ENCODE peak calls at places on chromosomes 16 and 17, in seven cellular contexts. K is K562, H is transverse colon, L is heart right ventricle, C is lower lobe of right lung, G is PC-9, P is kidney epithelial cell. I is an unnamed sample. For H3K27me3, the result is how much of the 10 kb centered on the place peaks cover.

GRCh38 chr16:12612598-12613101 is 191.0 kb downstream of the CPPED1 start:
- DNase-seq in K (peak), H (peak), L (no peak), C (no peak), G (peak), P (peak), I (no peak)

GRCh38 chr17:63698886-63699637 is 863 bp downstream of the LIMD2 start:
- DNase-seq in K (no peak), H (peak), L (peak), C (peak), G (no peak), P (no peak), I (no peak)

GRCh38 chr17:60665602-60666001 is 12.0 kb upstream of the BCAS3 start:
- DNase-seq in K (no peak), H (no peak), L (no peak), C (no peak), G (no peak), P (no peak), I (no peak)

GRCh38 chr17:2595200-2595599 is 1.7 kb downstream of the PAFAH1B1 start:
- DNase-seq in K (no peak), H (no peak), L (no peak), C (no peak), G (no peak), P (no peak), I (no peak)

GRCh38 chr16:50651835-50652438 is 29.2 kb downstream of the SNX20 start:
- DNase-seq in K (peak), H (no peak), L (no peak), C (no peak), G (no peak), P (no peak), I (no peak)

GRCh38 chr16:12287796-12288536 is 311.4 kb downstream of the SNX29 start:
- DNase-seq in K (no peak), H (no peak), L (no peak), C (no peak), G (no peak), P (no peak), I (no peak)

GRCh38 chr16:82043680-82044584 is 8.9 kb downstream of the HSD17B2 start:
- DNase-seq in K (no peak), H (no peak), L (no peak), C (no peak), G (no peak), P (peak), I (no peak)

GRCh38 chr17:16442141-16442540 is 26.8 kb downstream of the TRPV2 start:
- DNase-seq in K (no peak), H (no peak), L (no peak), C (no peak), G (no peak), P (no peak), I (no peak)

GRCh38 chr16:88685156-88686061 is 898 bp downstream of the SNAI3 start:
- DNase-seq in K (peak), H (peak), L (no peak), C (peak), G (peak), P (no peak), I (peak)

GRCh38 chr16:65657051-65657450 is 535.2 kb upstream of the CDH11 start:
- DNase-seq in K (no peak), H (no peak), L (no peak), C (no peak), G (no peak), P (no peak), I (no peak)

GRCh38 chr17:14672830-14673229 is 371.9 kb downstream of the HS3ST3B1 start:
- DNase-seq in K (no peak), H (no peak), L (no peak), C (no peak), G (no peak), P (no peak), I (peak)

GRCh38 chr17:76427457-76428231 is 25.3 kb downstream of the UBE2O start:
- DNase-seq in K (no peak), H (peak), L (peak), C (no peak), G (no peak), P (no peak), I (no peak)

GRCh38 chr17:81821603-81822311 is 11.3 kb downstream of the MCRIP1 start:
- DNase-seq in K (peak), H (peak), L (peak), C (peak), G (no peak), P (no peak), I (peak)

GRCh38 chr17:8532021-8532420 is 96.3 kb downstream of the NDEL1 start:
- DNase-seq in K (peak), H (no peak), L (no peak), C (no peak), G (no peak), P (no peak), I (no peak)

GRCh38 chr16:19014456-19014855 is 30.7 kb downstream of the TMC7 start:
- DNase-seq in K (no peak), H (peak), L (no peak), C (peak), G (no peak), P (no peak), I (peak)

GRCh38 chr17:179066-179432 is 2.4 kb downstream of the DOC2B start:
- DNase-seq in K (no peak), H (no peak), L (no peak), C (no peak), G (no peak), P (no peak), I (peak)

GRCh38 chr17:29140051-29140582 is 40.1 kb downstream of the MYO18A start:
- DNase-seq in K (peak), H (peak), L (peak), C (peak), G (no peak), P (no peak), I (peak)

GRCh38 chr17:48071654-48072053 is 23.5 kb downstream of the NFE2L1 start:
- DNase-seq in K (no peak), H (no peak), L (no peak), C (no peak), G (no peak), P (no peak), I (no peak)

GRCh38 chr17:37608369-37609169 is 649 bp downstream of the SYNRG start:
- DNase-seq in K (peak), H (no peak), L (no peak), C (no peak), G (no peak), P (no peak), I (peak)

GRCh38 chr17:40032322-40033320 is 17.4 kb downstream of the CSF3 start:
- DNase-seq in K (no peak), H (peak), L (peak), C (no peak), G (no peak), P (no peak), I (no peak)

GRCh38 chr17:81097943-81098308 is 63.0 kb downstream of the BAIAP2 start:
- DNase-seq in K (peak), H (peak), L (no peak), C (peak), G (peak), P (no peak), I (no peak)

GRCh38 chr17:596763-597644 is 117.6 kb downstream of the VPS53 start:
- DNase-seq in K (peak), H (no peak), L (no peak), C (no peak), G (no peak), P (peak), I (no peak)

GRCh38 chr17:61486135-61487120 is 34.2 kb downstream of the TBX4 start:
- DNase-seq in K (no peak), H (no peak), L (no peak), C (no peak), G (no peak), P (no peak), I (peak)

GRCh38 chr17:37170881-37171460 is 204.8 kb upstream of the C17orf78 start:
- DNase-seq in K (no peak), H (no peak), L (no peak), C (no peak), G (no peak), P (no peak), I (no peak)

GRCh38 chr16:47018223-47018891 is 44.9 kb upstream of the DNAJA2 start:
- DNase-seq in K (peak), H (peak), L (no peak), C (no peak), G (peak), P (peak), I (peak)

GRCh38 chr17:67168485-67168884 is 76.5 kb downstream of the HELZ start:
- DNase-seq in K (no peak), H (no peak), L (no peak), C (no peak), G (no peak), P (no peak), I (no peak)

GRCh38 chr17:79988163-79988971 is 47.3 kb downstream of the TBC1D16 start:
- DNase-seq in K (no peak), H (peak), L (no peak), C (peak), G (no peak), P (peak), I (no peak)

GRCh38 chr16:67269766-67270165 is 9.6 kb upstream of the PLEKHG4 start:
- DNase-seq in K (peak), H (no peak), L (no peak), C (no peak), G (no peak), P (no peak), I (no peak)

GRCh38 chr17:74480290-74480689 is 13.9 kb downstream of the CD300A start:
- DNase-seq in K (no peak), H (no peak), L (no peak), C (peak), G (no peak), P (no peak), I (no peak)

GRCh38 chr17:74481621-74482020 is 15.2 kb downstream of the CD300A start:
- DNase-seq in K (no peak), H (no peak), L (no peak), C (peak), G (no peak), P (no peak), I (no peak)

GRCh38 chr17:74485841-74486240 is 19.4 kb downstream of the CD300A start:
- DNase-seq in K (no peak), H (no peak), L (no peak), C (no peak), G (no peak), P (no peak), I (no peak)

GRCh38 chr17:74484066-74484465 is 17.6 kb downstream of the CD300A start:
- DNase-seq in K (no peak), H (no peak), L (no peak), C (no peak), G (no peak), P (no peak), I (no peak)

GRCh38 chr17:74485012-74485743 is 18.7 kb downstream of the CD300A start:
- DNase-seq in K (no peak), H (no peak), L (no peak), C (no peak), G (no peak), P (no peak), I (no peak)
- TF ChIP-seq CTCF in K (no peak), H (no peak), L (no peak), C (no peak), G (no peak), P (no peak), I (no peak)

DNA sequence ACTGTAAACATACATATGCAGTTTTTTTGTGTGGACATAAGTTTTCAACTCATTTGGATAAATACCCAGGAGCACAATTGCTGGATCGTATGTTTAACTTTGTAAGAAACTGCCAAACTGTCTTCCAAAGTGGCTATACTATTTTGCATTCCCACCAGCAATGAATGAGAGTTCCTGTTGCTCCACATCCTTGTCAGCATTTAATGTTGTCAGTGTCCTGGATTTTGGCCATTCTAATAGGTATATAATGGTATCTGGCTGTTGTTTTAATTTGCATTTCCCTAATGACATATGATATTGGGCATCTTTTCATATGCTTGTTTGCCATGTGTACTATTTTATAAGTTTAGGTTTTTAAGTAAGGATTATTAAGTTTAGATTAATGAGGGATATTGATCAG is 14.1 kb downstream of the TANGO6 start:
- DNase-seq in K (no peak), H (no peak), L (no peak), C (no peak), G (no peak), P (no peak), I (no peak)
- H3K27me3 ChIP-seq in K (under half), H (under half), L (under half), C (under half), G (under half), P (under half), I (under half)

DNA sequence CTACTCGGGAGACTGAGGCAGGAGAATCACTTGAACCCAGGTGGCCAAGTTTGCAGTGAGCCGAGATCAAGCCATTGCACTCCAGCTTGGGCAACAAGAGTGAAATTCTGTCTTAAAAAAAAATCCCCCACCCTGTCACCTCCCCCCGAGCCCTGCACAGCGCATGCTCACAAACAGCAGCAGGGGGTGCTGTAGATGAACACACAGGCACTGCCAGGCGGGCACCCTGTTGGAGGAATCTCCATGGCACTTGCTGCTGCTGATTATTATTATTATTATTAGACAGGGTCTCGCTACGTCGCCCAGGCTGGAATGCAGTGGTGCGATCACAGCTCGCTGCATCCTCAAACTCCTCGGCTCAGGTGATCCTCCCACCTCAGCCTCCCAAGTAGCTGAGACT is 24.6 kb downstream of the FZD2 start:
- DNase-seq in K (no peak), H (no peak), L (no peak), C (no peak), G (no peak), P (no peak), I (peak)
- TF ChIP-seq CTCF in K (peak), H (no peak), L (no peak), C (no peak), G (peak), P (peak), I (peak)

GRCh38 chr17:34568953-34569352 is 10.4 kb upstream of the TMEM132E start:
- DNase-seq in K (no peak), H (no peak), L (no peak), C (no peak), G (no peak), P (no peak), I (no peak)
- H3K27me3 ChIP-seq in K (under half), H (under half), L (under half), C (under half), G (under half), P (under half), I (under half)

GRCh38 chr16:86042996-86043725 is 144.2 kb downstream of the IRF8 start:
- DNase-seq in K (no peak), H (no peak), L (no peak), C (no peak), G (no peak), P (no peak), I (no peak)

GRCh38 chr16:86046026-86046713 is 147.2 kb downstream of the IRF8 start:
- DNase-seq in K (no peak), H (peak), L (no peak), C (no peak), G (no peak), P (no peak), I (no peak)

GRCh38 chr16:86044881-86045600 is 146.1 kb downstream of the IRF8 start:
- DNase-seq in K (no peak), H (peak), L (no peak), C (no peak), G (no peak), P (no peak), I (no peak)

GRCh38 chr16:86045601-86045971 is 146.6 kb downstream of the IRF8 start:
- DNase-seq in K (no peak), H (peak), L (no peak), C (no peak), G (no peak), P (no peak), I (no peak)

GRCh38 chr16:86044241-86044671 is 145.3 kb downstream of the IRF8 start:
- DNase-seq in K (peak), H (peak), L (peak), C (no peak), G (no peak), P (no peak), I (peak)
- TF ChIP-seq CTCF in K (peak), H (peak), L (peak), C (peak), G (peak), P (peak), I (peak)

GRCh38 chr16:72122916-72123315 is 29.3 kb downstream of the DHX38 start:
- DNase-seq in K (no peak), H (no peak), L (no peak), C (no peak), G (no peak), P (no peak), I (no peak)

GRCh38 chr16:72120026-72120425 is 26.4 kb downstream of the DHX38 start:
- DNase-seq in K (no peak), H (no peak), L (no peak), C (no peak), G (no peak), P (no peak), I (no peak)

GRCh38 chr16:72123426-72123825 is 29.8 kb downstream of the DHX38 start:
- DNase-seq in K (no peak), H (no peak), L (no peak), C (no peak), G (no peak), P (no peak), I (no peak)

GRCh38 chr16:72124148-72124547 is 30.5 kb downstream of the DHX38 start:
- DNase-seq in K (no peak), H (no peak), L (no peak), C (no peak), G (no peak), P (no peak), I (no peak)

GRCh38 chr16:72122308-72122707 is 28.7 kb downstream of the DHX38 start:
- DNase-seq in K (no peak), H (no peak), L (no peak), C (no peak), G (no peak), P (no peak), I (no peak)
- H3K27me3 ChIP-seq in K (under half), H (under half), L (under half), C (under half), G (under half), P (under half), I (under half)

GRCh38 chr16:83953796-83954576 is 946 bp downstream of the OSGIN1 start:
- DNase-seq in K (peak), H (no peak), L (no peak), C (no peak), G (peak), P (peak), I (no peak)
- TF ChIP-seq CTCF in K (peak), H (peak), L (peak), C (peak), G (peak), P (peak), I (peak)

DNA sequence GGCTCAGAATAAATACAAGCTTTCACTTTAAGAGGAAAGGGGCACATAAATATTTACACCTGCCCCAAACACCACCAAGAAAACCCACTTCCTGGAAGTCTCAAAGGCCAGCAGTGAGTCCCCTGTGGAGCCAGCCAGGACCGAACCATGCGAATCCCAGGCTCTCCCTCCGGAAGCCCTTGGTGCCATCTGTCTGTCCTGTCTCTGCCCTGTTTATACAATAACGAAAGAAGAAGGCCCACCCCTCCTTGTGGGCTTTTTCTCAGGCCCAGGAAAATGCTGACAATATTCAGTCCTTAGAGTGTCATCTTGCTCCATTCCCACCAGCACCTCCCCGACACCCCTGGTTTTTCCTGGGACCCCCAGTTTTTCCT is 3.6 kb upstream of the SLC6A4 start:
- DNase-seq in K (no peak), H (no peak), L (no peak), C (no peak), G (no peak), P (no peak), I (peak)
- H3K27me3 ChIP-seq in K (under half), H (half or more), L (under half), C (under half), G (under half), P (under half), I (under half)

GRCh38 chr17:43812396-43813265 is 20.3 kb downstream of the MPP3 start:
- DNase-seq in K (no peak), H (no peak), L (no peak), C (no peak), G (no peak), P (no peak), I (no peak)

GRCh38 chr17:43813386-43813785 is 19.6 kb downstream of the MPP3 start:
- DNase-seq in K (no peak), H (no peak), L (no peak), C (no peak), G (peak), P (no peak), I (no peak)

GRCh38 chr17:43814714-43815113 is 18.2 kb downstream of the MPP3 start:
- DNase-seq in K (no peak), H (no peak), L (no peak), C (no peak), G (peak), P (peak), I (no peak)

GRCh38 chr17:43816336-43817320 is 16.3 kb downstream of the MPP3 start:
- DNase-seq in K (no peak), H (no peak), L (no peak), C (no peak), G (no peak), P (no peak), I (peak)

GRCh38 chr17:43814026-43814425 is 18.9 kb downstream of the MPP3 start:
- DNase-seq in K (no peak), H (no peak), L (no peak), C (no peak), G (no peak), P (no peak), I (no peak)
- TF ChIP-seq CTCF in K (no peak), H (no peak), L (no peak), C (no peak), G (no peak), P (no peak), I (peak)

I was measured in WERI-Rb-1.